ENCODE peak calls at places on chromosomes 5 and 9, in six cellular contexts. H is AG04450, O is retinal pigment epithelial cell, W is astrocyte of the spinal cord, L is adrenal gland, A is suprapubic skin. D is an unnamed sample.

GRCh38 chr9:130337318-130337717 is 71.8 kb downstream of the HMCN2 start:
- DNase-seq in H (no peak), O (no peak), W (no peak), L (no peak), A (no peak), D (no peak)

GRCh38 chr5:53930457-53930856 is 370.0 kb downstream of the NDUFS4 start:
- DNase-seq in H (no peak), O (no peak), W (no peak), L (no peak), A (no peak), D (no peak)

GRCh38 chr9:133236291-133237071 is 27.4 kb upstream of the OBP2B start:
- DNase-seq in H (no peak), O (no peak), W (no peak), L (no peak), A (no peak), D (no peak)

GRCh38 chr9:97845763-97846162 is 7.3 kb upstream of the FOXE1 start:
- DNase-seq in H (no peak), O (no peak), W (no peak), L (no peak), A (no peak), D (no peak)

GRCh38 chr5:438481-438981 is 4.4 kb upstream of the EXOC3 start:
- DNase-seq in H (no peak), O (no peak), W (no peak), L (no peak), A (peak), D (no peak)

GRCh38 chr9:14417230-14417629 is 103.3 kb upstream of the NFIB start:
- DNase-seq in H (no peak), O (no peak), W (no peak), L (no peak), A (no peak), D (no peak)

GRCh38 chr5:172834570-172835245 is 657 bp downstream of the ERGIC1 start:
- DNase-seq in H (no peak), O (no peak), W (no peak), L (no peak), A (no peak), D (peak)

GRCh38 chr9:19342927-19343326 is 37.1 kb downstream of the RPS6 start:
- DNase-seq in H (no peak), O (no peak), W (no peak), L (no peak), A (no peak), D (no peak)

GRCh38 chr5:59416441-59416840 is 477.1 kb downstream of the PDE4D start:
- DNase-seq in H (no peak), O (no peak), W (peak), L (no peak), A (no peak), D (no peak)

GRCh38 chr5:140796718-140797095 is 2.1 kb downstream of the PCDHA2 start:
- DNase-seq in H (no peak), O (no peak), W (no peak), L (no peak), A (no peak), D (no peak)

GRCh38 chr9:121550569-121551512 is 51.2 kb upstream of the GGTA1 start:
- DNase-seq in H (no peak), O (peak), W (peak), L (peak), A (peak), D (peak)

GRCh38 chr5:6829150-6829784 is 116.0 kb downstream of the TENT4A start:
- DNase-seq in H (no peak), O (no peak), W (no peak), L (no peak), A (no peak), D (no peak)

GRCh38 chr9:127683723-127684122 is 23.1 kb upstream of the CFAP157 start:
- DNase-seq in H (no peak), O (no peak), W (peak), L (no peak), A (no peak), D (no peak)

GRCh38 chr5:59829389-59829788 is 64.1 kb downstream of the PDE4D start:
- DNase-seq in H (peak), O (peak), W (peak), L (no peak), A (no peak), D (no peak)

GRCh38 chr5:172035039-172035438 is 28.6 kb upstream of the FBXW11 start:
- DNase-seq in H (no peak), O (no peak), W (no peak), L (no peak), A (no peak), D (no peak)

GRCh38 chr9:71758277-71758676 is 10.0 kb downstream of the CEMIP2 start:
- DNase-seq in H (no peak), O (no peak), W (no peak), L (no peak), A (no peak), D (no peak)

GRCh38 chr9:108687360-108687981 is 168.3 kb downstream of the ACTL7B start:
- DNase-seq in H (no peak), O (peak), W (peak), L (no peak), A (no peak), D (no peak)

GRCh38 chr9:92360083-92360482 is 34.3 kb downstream of the CENPP start:
- DNase-seq in H (no peak), O (no peak), W (no peak), L (no peak), A (no peak), D (no peak)

GRCh38 chr9:132896906-132897305 is 18.2 kb downstream of the SPACA9 start:
- DNase-seq in H (no peak), O (no peak), W (no peak), L (peak), A (peak), D (no peak)

GRCh38 chr5:91076138-91076537 is 307.0 kb downstream of the ARRDC3 start:
- DNase-seq in H (no peak), O (no peak), W (no peak), L (no peak), A (no peak), D (no peak)

GRCh38 chr5:53151713-53152458 is 42.3 kb upstream of the MOCS2 start:
- DNase-seq in H (peak), O (peak), W (peak), L (peak), A (no peak), D (no peak)

GRCh38 chr5:156322666-156323065 is 4.3 kb upstream of the SGCD start:
- DNase-seq in H (no peak), O (no peak), W (no peak), L (no peak), A (no peak), D (no peak)

GRCh38 chr9:35728041-35728971 is 3.7 kb downstream of the TLN1 start:
- DNase-seq in H (peak), O (peak), W (peak), L (peak), A (no peak), D (no peak)

GRCh38 chr5:176541338-176542134 is 4.3 kb upstream of the RNF44 start:
- DNase-seq in H (no peak), O (no peak), W (peak), L (no peak), A (no peak), D (no peak)
- H3K4me3 ChIP-seq in H (no peak), O (no peak), W (no peak), L (no peak), A (peak), D (no peak)

GRCh38 chr5:17219431-17219830 is 2.0 kb downstream of the BASP1 start:
- DNase-seq in H (no peak), O (no peak), W (no peak), L (no peak), A (no peak), D (no peak)
- H3K4me3 ChIP-seq in H (peak), O (peak), W (peak), L (no peak), A (peak), D (peak)

GRCh38 chr5:143435207-143435657 is 31.7 kb upstream of the NR3C1 start:
- DNase-seq in H (no peak), O (no peak), W (no peak), L (peak), A (no peak), D (no peak)
- H3K4me3 ChIP-seq in H (no peak), O (no peak), W (no peak), L (no peak), A (peak), D (no peak)

DNA sequence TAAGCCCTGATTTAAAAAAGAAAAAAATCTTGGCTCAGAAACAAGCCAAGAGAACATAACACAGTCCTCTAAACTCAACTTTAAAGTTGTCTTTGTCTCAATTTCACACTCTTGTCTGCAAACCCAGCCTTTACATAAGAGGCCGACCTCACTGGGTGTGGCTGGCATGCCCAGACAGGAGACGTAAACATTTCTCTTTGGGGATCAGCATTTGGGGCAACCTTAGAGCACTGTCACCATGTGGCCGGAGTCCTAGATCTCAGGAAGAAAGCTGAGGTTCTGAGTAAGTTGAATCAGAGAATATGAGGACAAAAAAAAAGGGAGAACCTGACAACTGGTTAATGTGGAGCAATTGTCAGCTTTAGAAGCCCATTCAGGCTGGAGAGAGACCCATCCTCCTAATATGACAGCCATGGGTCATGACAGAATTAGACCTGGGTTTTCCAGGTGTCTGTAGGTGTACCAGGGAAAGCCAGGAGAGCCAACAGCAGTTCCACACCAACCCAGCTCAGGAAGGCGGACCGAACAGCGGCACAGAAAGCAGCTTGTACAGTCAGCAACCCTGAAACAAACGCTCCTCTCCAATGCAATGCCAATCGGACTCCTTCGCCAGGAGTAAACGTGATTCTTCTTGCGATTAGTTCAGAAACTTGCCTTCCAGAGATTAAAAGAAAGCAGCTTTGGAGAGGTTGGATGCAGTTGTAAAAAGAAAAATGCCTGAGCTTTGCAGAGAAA is 97.9 kb upstream of the MAP3K1 start:
- DNase-seq in H (no peak), O (no peak), W (no peak), L (no peak), A (no peak), D (no peak)
- H3K4me3 ChIP-seq in H (no peak), O (peak), W (no peak), L (peak), A (peak), D (no peak)

GRCh38 chr9:73023025-73023541 is 70.2 kb upstream of the ALDH1A1 start:
- DNase-seq in H (peak), O (peak), W (peak), L (peak), A (no peak), D (peak)
- H3K4me3 ChIP-seq in H (no peak), O (no peak), W (no peak), L (no peak), A (no peak), D (no peak)

GRCh38 chr5:150304481-150305081 is 1.9 kb upstream of the ARSI start:
- DNase-seq in H (no peak), O (no peak), W (no peak), L (no peak), A (no peak), D (no peak)

GRCh38 chr5:150301901-150302300 is 804 bp downstream of the ARSI start:
- DNase-seq in H (no peak), O (no peak), W (no peak), L (no peak), A (no peak), D (no peak)

GRCh38 chr5:150303660-150304411 is 1.1 kb upstream of the ARSI start:
- DNase-seq in H (peak), O (no peak), W (no peak), L (no peak), A (no peak), D (no peak)

GRCh38 chr5:150302301-150303069 is at the start of gene ARSI:
- DNase-seq in H (peak), O (peak), W (peak), L (no peak), A (no peak), D (no peak)

GRCh38 chr5:150303070-150303595 is 428 bp upstream of the ARSI start:
- DNase-seq in H (no peak), O (no peak), W (no peak), L (no peak), A (no peak), D (no peak)
- H3K4me3 ChIP-seq in H (peak), O (peak), W (no peak), L (no peak), A (peak), D (no peak)